ENCODE peak calls at places on chromosomes 2 and 18, in nine cellular contexts. R, L, T, M, Z, Y, H, I and W are unnamed samples. For H3K9me3 and H3K36me3, the result is how much of the 10 kb centered on the place peaks cover.

GRCh38 chr2:226600184-226600583 is 199.4 kb downstream of the IRS1 start:
- DNase-seq in R (no peak), L (no peak), T (no peak), M (no peak), Z (no peak), Y (no peak), H (no peak), I (no peak), W (no peak)

GRCh38 chr18:24076950-24077349 is 61.9 kb upstream of the CABYR start:
- DNase-seq in R (no peak), L (no peak), T (no peak), M (no peak), Z (no peak), Y (no peak), H (no peak), I (no peak), W (no peak)

GRCh38 chr2:186544255-186544675 is 45.6 kb upstream of the ITGAV start:
- DNase-seq in R (peak), L (peak), T (peak), M (peak), Z (peak), Y (no peak), H (peak), I (no peak), W (peak)

GRCh38 chr2:112118148-112118547 is 20.0 kb upstream of the FBLN7 start:
- DNase-seq in R (no peak), L (no peak), T (no peak), M (peak), Z (no peak), Y (no peak), H (no peak), I (no peak), W (no peak)

GRCh38 chr2:20474757-20475566 is 28.1 kb downstream of the RHOB start:
- DNase-seq in R (no peak), L (no peak), T (no peak), M (no peak), Z (no peak), Y (no peak), H (no peak), I (no peak), W (no peak)

GRCh38 chr2:8219096-8219495 is 462.8 kb upstream of the ID2 start:
- DNase-seq in R (no peak), L (no peak), T (no peak), M (no peak), Z (no peak), Y (no peak), H (no peak), I (no peak), W (no peak)

GRCh38 chr2:144111443-144111842 is 408.5 kb downstream of the ZEB2 start:
- DNase-seq in R (peak), L (no peak), T (peak), M (no peak), Z (no peak), Y (no peak), H (peak), I (no peak), W (no peak)

GRCh38 chr18:74496508-74497307 is 545 bp downstream of the CNDP2 start:
- DNase-seq in R (peak), L (peak), T (no peak), M (peak), Z (peak), Y (no peak), H (no peak), I (no peak), W (no peak)

GRCh38 chr2:128362889-128363228 is 44.2 kb upstream of the HS6ST1 start:
- DNase-seq in R (peak), L (peak), T (no peak), M (peak), Z (no peak), Y (no peak), H (no peak), I (peak), W (peak)

GRCh38 chr18:70461323-70462077 is 172.7 kb downstream of the SOCS6 start:
- DNase-seq in R (no peak), L (no peak), T (no peak), M (no peak), Z (no peak), Y (no peak), H (no peak), I (no peak), W (no peak)

GRCh38 chr18:38663270-38663669 is 1097.7 kb upstream of the CELF4 start:
- DNase-seq in R (no peak), L (no peak), T (no peak), M (no peak), Z (no peak), Y (no peak), H (no peak), I (no peak), W (no peak)

GRCh38 chr2:20093263-20094141 is 42.1 kb upstream of the LAPTM4A start:
- DNase-seq in R (peak), L (peak), T (peak), M (peak), Z (peak), Y (no peak), H (peak), I (peak), W (no peak)

GRCh38 chr2:239086325-239087020 is 238.6 kb downstream of the TWIST2 start:
- DNase-seq in R (no peak), L (no peak), T (no peak), M (no peak), Z (no peak), Y (peak), H (no peak), I (no peak), W (no peak)

GRCh38 chr2:121748202-121748601 is 7.2 kb upstream of the TSN start:
- DNase-seq in R (peak), L (peak), T (peak), M (peak), Z (peak), Y (no peak), H (peak), I (no peak), W (no peak)

GRCh38 chr18:80250740-80251364 is 3.5 kb upstream of the PARD6G start:
- DNase-seq in R (no peak), L (no peak), T (no peak), M (no peak), Z (no peak), Y (no peak), H (no peak), I (no peak), W (no peak)

GRCh38 chr2:118223487-118224136 is 135.3 kb downstream of the INSIG2 start:
- DNase-seq in R (peak), L (no peak), T (no peak), M (peak), Z (no peak), Y (no peak), H (no peak), I (no peak), W (no peak)

GRCh38 chr18:35193313-35193712 is 47.5 kb upstream of the ZNF397 start:
- DNase-seq in R (no peak), L (no peak), T (no peak), M (no peak), Z (no peak), Y (no peak), H (no peak), I (no peak), W (no peak)

GRCh38 chr2:223051580-223052375 is at the start of gene KCNE4:
- DNase-seq in R (peak), L (peak), T (no peak), M (peak), Z (no peak), Y (no peak), H (no peak), I (no peak), W (no peak)

GRCh38 chr18:23226930-23227728 is 91.8 kb downstream of the CABLES1 start:
- DNase-seq in R (peak), L (peak), T (peak), M (no peak), Z (no peak), Y (no peak), H (peak), I (no peak), W (no peak)

GRCh38 chr2:201785135-201785534 is 4.4 kb upstream of the ALS2 start:
- DNase-seq in R (no peak), L (no peak), T (no peak), M (no peak), Z (no peak), Y (no peak), H (no peak), I (no peak), W (no peak)

GRCh38 chr2:23445450-23445868 is 60.5 kb downstream of the KLHL29 start:
- DNase-seq in R (peak), L (no peak), T (peak), M (no peak), Z (no peak), Y (no peak), H (peak), I (no peak), W (no peak)

GRCh38 chr2:236262238-236262637 is 2.0 kb downstream of the ASB18 start:
- DNase-seq in R (no peak), L (no peak), T (no peak), M (no peak), Z (no peak), Y (no peak), H (no peak), I (no peak), W (no peak)

GRCh38 chr2:236264256-236264655 is at the start of gene ASB18:
- DNase-seq in R (no peak), L (no peak), T (no peak), M (no peak), Z (no peak), Y (no peak), H (no peak), I (no peak), W (no peak)

GRCh38 chr2:236261452-236261851 is 2.8 kb downstream of the ASB18 start:
- DNase-seq in R (no peak), L (no peak), T (peak), M (no peak), Z (no peak), Y (no peak), H (peak), I (no peak), W (no peak)

GRCh38 chr2:236265675-236266074 is 1.5 kb upstream of the ASB18 start:
- DNase-seq in R (no peak), L (no peak), T (no peak), M (no peak), Z (no peak), Y (no peak), H (no peak), I (no peak), W (no peak)
- H3K9me3 ChIP-seq in R (under half), L (under half), T (under half), M (under half), Z (under half), Y (under half), H (under half), I (under half), W (under half)

DNA sequence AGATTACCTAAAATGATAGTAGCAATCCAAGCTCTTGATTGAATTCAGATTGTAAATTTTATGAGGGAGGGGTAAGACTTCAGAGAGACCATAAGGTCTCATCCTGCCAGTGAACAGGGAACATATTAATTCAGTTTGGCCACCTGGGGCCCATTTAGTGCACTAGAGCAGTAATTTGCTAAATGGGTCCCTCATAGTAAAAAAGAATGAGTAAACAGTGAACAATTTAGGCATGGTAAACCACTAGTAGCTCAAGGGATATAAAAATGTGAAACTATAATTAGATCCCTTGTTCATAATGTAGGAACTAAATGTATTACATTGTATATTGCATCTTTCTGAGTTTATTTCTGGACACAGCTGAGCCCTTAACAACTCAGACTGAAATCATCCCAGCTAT is 4.9 kb upstream of the PHLPP1 start:
- DNase-seq in R (no peak), L (no peak), T (no peak), M (no peak), Z (no peak), Y (no peak), H (peak), I (no peak), W (no peak)
- H3K36me3 ChIP-seq in R (under half), L (under half), T (under half), M (under half), Z (under half), Y (under half), H (under half), I (under half), W (under half)

DNA sequence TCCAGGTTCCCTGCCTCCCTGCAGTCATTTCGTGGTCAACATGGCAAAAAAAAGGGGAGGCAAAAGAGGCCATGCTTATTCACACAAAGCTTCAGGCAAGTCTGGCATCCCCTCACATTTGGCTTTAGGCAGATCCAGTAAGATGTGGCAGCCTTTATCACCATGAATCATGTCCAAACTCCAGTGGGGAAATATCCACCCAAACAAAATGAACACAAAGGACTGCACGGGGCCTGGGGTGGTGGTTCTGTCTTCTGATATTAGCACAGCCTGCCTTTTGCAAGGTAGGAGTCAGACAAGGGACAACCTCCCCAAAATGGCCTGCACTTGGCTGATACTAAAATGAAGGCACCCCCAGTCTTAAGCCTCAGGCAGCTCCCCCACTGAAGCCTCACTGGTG is 129.9 kb downstream of the ZBTB7C start:
- DNase-seq in R (no peak), L (no peak), T (no peak), M (no peak), Z (no peak), Y (no peak), H (no peak), I (no peak), W (no peak)
- TF ChIP-seq EZH2 in R (no peak), L (no peak), T (no peak), M (no peak), Z (no peak), Y (no peak), H (no peak), I (no peak), W (no peak)

GRCh38 chr2:80687524-80687923 is 383.0 kb upstream of the LRRTM1 start:
- DNase-seq in R (no peak), L (no peak), T (no peak), M (no peak), Z (no peak), Y (no peak), H (no peak), I (no peak), W (no peak)
- H3K9me3 ChIP-seq in R (under half), L (under half), T (under half), M (under half), Z (under half), Y (under half), H (under half), I (under half), W (under half)

GRCh38 chr2:65098741-65099140 is 31.2 kb downstream of the RAB1A start:
- DNase-seq in R (no peak), L (no peak), T (no peak), M (no peak), Z (no peak), Y (no peak), H (no peak), I (no peak), W (no peak)
- H3K36me3 ChIP-seq in R (under half), L (under half), T (under half), M (under half), Z (under half), Y (half or more), H (under half), I (half or more), W (half or more)

GRCh38 chr2:154963509-154963908 is 265.0 kb downstream of the KCNJ3 start:
- DNase-seq in R (no peak), L (no peak), T (peak), M (no peak), Z (no peak), Y (no peak), H (no peak), I (no peak), W (no peak)
- TF ChIP-seq EZH2 in R (no peak), L (no peak), T (no peak), M (no peak), Z (no peak), Y (no peak), H (no peak), I (no peak), W (no peak)

DNA sequence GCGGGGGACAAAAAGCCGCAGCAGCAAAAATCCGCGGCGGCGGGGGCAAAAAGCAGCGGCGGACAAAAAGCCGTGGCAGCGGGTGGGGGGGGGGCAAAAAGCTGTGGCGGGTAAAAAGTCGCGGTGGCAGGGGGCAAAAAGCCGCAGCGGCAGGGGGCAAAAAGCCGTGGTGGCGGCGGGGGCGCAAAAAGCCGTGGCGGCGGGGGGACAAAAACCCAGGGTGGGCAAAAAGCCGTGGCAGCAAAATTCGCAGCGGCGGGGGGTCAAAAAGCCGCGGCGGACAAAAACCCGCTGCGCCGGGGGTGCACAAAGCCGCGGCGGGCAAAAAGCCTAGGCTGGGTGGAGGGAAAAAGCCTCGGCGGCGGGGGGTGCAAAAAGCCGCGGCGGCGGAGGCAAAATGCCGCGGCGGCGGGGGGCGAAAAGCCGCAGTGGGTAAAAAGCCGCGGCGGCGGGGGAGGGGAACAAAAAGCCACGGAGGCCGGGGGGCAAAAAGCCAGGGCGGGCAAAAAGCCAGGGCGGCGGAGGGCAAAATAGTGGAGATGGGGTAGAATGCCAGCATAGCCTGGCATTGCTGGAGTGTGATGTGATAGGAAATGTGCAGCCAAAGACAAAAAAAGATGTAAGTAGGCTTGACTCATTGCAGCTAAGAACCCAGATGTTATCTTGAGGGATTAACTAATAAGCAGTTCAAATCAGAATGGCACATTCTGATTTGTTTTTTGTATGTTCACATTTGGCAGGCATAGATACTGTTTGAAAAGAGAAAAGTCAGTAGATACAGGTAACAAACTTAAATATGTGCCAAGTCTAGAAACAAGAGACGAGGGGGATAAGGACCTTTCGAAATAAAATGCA is 1076.3 kb downstream of the RPIA start:
- DNase-seq in R (no peak), L (no peak), T (no peak), M (no peak), Z (no peak), Y (no peak), H (no peak), I (no peak), W (no peak)
- H3K9me3 ChIP-seq in R (under half), L (under half), T (under half), M (half or more), Z (under half), Y (under half), H (under half), I (half or more), W (under half)

GRCh38 chr2:10647451-10647850 is 42.3 kb downstream of the NOL10 start:
- DNase-seq in R (no peak), L (no peak), T (no peak), M (no peak), Z (no peak), Y (no peak), H (no peak), I (no peak), W (no peak)
- H3K36me3 ChIP-seq in R (under half), L (under half), T (under half), M (under half), Z (under half), Y (half or more), H (under half), I (under half), W (half or more)

GRCh38 chr2:156319811-156320490 is 12.6 kb downstream of the NR4A2 start:
- DNase-seq in R (no peak), L (peak), T (no peak), M (peak), Z (no peak), Y (peak), H (no peak), I (no peak), W (no peak)

GRCh38 chr2:156322681-156323211 is 9.8 kb downstream of the NR4A2 start:
- DNase-seq in R (no peak), L (no peak), T (no peak), M (peak), Z (no peak), Y (no peak), H (no peak), I (no peak), W (no peak)

GRCh38 chr2:156320491-156320896 is 12.0 kb downstream of the NR4A2 start:
- DNase-seq in R (peak), L (no peak), T (no peak), M (peak), Z (no peak), Y (no peak), H (no peak), I (no peak), W (no peak)

GRCh38 chr2:156322103-156322671 is 10.3 kb downstream of the NR4A2 start:
- DNase-seq in R (no peak), L (no peak), T (no peak), M (no peak), Z (no peak), Y (no peak), H (no peak), I (no peak), W (no peak)

GRCh38 chr2:156321243-156321904 is 11.1 kb downstream of the NR4A2 start:
- DNase-seq in R (no peak), L (no peak), T (no peak), M (peak), Z (no peak), Y (no peak), H (no peak), I (no peak), W (no peak)
- TF ChIP-seq EZH2 in R (no peak), L (peak), T (peak), M (peak), Z (no peak), Y (no peak), H (peak), I (peak), W (no peak)

DNA sequence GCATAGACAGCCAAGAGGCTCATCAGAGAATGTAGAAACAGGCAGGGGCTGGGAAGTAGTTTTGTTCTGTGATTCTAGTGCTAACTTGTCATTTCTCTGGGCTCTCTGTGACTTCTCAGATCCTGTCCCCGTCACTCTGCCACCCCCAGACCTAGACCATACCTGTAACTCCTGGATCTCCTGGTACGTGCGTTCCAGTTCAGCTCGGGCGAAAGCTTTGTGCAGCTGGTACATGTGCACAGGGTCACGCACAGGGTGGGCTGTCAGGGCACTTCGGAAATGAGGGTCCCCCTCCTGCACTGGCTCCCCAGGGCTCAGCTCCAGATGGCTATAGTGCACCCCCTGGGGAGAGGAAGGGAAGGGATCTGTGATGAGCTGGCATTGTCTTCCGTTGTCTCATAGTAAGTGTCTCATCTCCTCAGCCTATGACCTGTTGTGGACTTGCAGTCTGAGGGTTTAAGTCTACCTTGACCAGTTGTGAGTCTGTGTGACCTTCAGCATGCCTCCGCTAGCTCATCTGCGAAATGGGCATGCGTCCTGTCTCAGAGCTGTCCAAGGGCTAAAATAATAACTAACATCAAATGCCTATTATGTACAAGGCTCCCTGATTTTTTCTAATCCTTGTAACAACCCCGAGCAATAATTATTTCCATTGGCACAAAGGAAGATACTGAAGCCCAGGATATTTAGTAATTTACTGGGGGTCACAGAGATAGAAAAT is 2.7 kb downstream of the CHPF start:
- DNase-seq in R (no peak), L (no peak), T (no peak), M (no peak), Z (no peak), Y (no peak), H (no peak), I (no peak), W (no peak)
- H3K9me3 ChIP-seq in R (under half), L (under half), T (under half), M (under half), Z (under half), Y (under half), H (under half), I (under half), W (under half)